ENCODE peak calls at places on chromosomes 12 and 14, in eight cellular contexts. P, O, G, Q, M, X, E and C are unnamed samples.

GRCh38 chr12:113802000-113802749 is 163.9 kb downstream of the RBM19 start:
- DNase-seq in P (no peak), O (no peak), G (no peak), Q (no peak), M (no peak), X (no peak), E (no peak), C (no peak)

GRCh38 chr12:77442633-77443032 is 377.3 kb upstream of the E2F7 start:
- DNase-seq in P (no peak), O (no peak), G (no peak), Q (no peak), M (no peak), X (no peak), E (no peak), C (no peak)

GRCh38 chr12:113299619-113300237 is 35.2 kb downstream of the SLC8B1 start:
- DNase-seq in P (no peak), O (no peak), G (no peak), Q (no peak), M (peak; percentile 87), X (no peak), E (no peak), C (peak; percentile 63)

GRCh38 chr12:20109667-20110066 is 258.7 kb upstream of the PDE3A start:
- DNase-seq in P (no peak), O (no peak), G (no peak), Q (no peak), M (no peak), X (no peak), E (no peak), C (no peak)

GRCh38 chr12:19553177-19553576 is 113.9 kb downstream of the AEBP2 start:
- DNase-seq in P (no peak), O (no peak), G (no peak), Q (no peak), M (no peak), X (no peak), E (no peak), C (no peak)

GRCh38 chr12:127903146-127903545 is 363.8 kb upstream of the TMEM132C start:
- DNase-seq in P (no peak), O (no peak), G (no peak), Q (no peak), M (no peak), X (no peak), E (no peak), C (peak; percentile 47)

GRCh38 chr14:102220031-102220430 is 80.3 kb downstream of the WDR20 start:
- DNase-seq in P (no peak), O (no peak), G (no peak), Q (no peak), M (no peak), X (peak; percentile 74), E (no peak), C (no peak)

GRCh38 chr14:65483647-65484046 is 71.1 kb downstream of the FUT8 start:
- DNase-seq in P (no peak), O (no peak), G (no peak), Q (no peak), M (no peak), X (no peak), E (no peak), C (no peak)

GRCh38 chr14:103530831-103531230 is 1.8 kb downstream of the TRMT61A start:
- DNase-seq in P (no peak), O (no peak), G (no peak), Q (no peak), M (no peak), X (no peak), E (no peak), C (no peak)